ENCODE peak calls at places on chromosomes 1 and 21, in eight cellular contexts. D is HCT116, V is SK-N-SH, T is GM23248, K is OCI-LY7, M is neural progenitor cell, P is hepatocyte, W is MM.1S. B is an unnamed sample.

GRCh38 chr1:93552751-93553455 is 105.0 kb downstream of the FNBP1L start:
- DNase-seq in D (peak), V (peak), T (peak), K (no peak), M (peak), P (no peak), W (no peak), B (peak)

GRCh38 chr1:18144921-18145699 is 37.5 kb downstream of the IGSF21 start:
- DNase-seq in D (no peak), V (no peak), T (peak), K (no peak), M (no peak), P (no peak), W (no peak), B (no peak)

GRCh38 chr1:55612988-55613387 is 397.8 kb upstream of the USP24 start:
- DNase-seq in D (no peak), V (no peak), T (peak), K (no peak), M (no peak), P (no peak), W (no peak), B (no peak)

GRCh38 chr1:226424228-226425003 is 16.5 kb upstream of the PARP1 start:
- DNase-seq in D (peak), V (peak), T (peak), K (peak), M (peak), P (peak), W (peak), B (peak)

GRCh38 chr1:48619529-48619928 is 147.5 kb upstream of the SPATA6 start:
- DNase-seq in D (peak), V (peak), T (peak), K (no peak), M (peak), P (peak), W (no peak), B (peak)

GRCh38 chr1:151326619-151327222 is 495 bp downstream of the PI4KB start:
- DNase-seq in D (no peak), V (peak), T (peak), K (peak), M (no peak), P (peak), W (peak), B (peak)

GRCh38 chr21:14602418-14602987 is 56.4 kb upstream of the SAMSN1 start:
- DNase-seq in D (no peak), V (no peak), T (no peak), K (peak), M (no peak), P (peak), W (peak), B (no peak)

GRCh38 chr1:11806307-11806936 is 431 bp downstream of the CLCN6 start:
- DNase-seq in D (no peak), V (no peak), T (peak), K (no peak), M (no peak), P (peak), W (peak), B (no peak)

GRCh38 chr1:187839873-187840272 is 1011.1 kb downstream of the PLA2G4A start:
- DNase-seq in D (no peak), V (no peak), T (peak), K (no peak), M (no peak), P (no peak), W (no peak), B (no peak)

GRCh38 chr21:25170681-25171080 is 436.6 kb downstream of the MRPL39 start:
- DNase-seq in D (no peak), V (no peak), T (no peak), K (no peak), M (no peak), P (no peak), W (no peak), B (no peak)

GRCh38 chr1:56967900-56968832 is 2.4 kb upstream of the C8B start:
- DNase-seq in D (peak), V (peak), T (peak), K (no peak), M (peak), P (peak), W (no peak), B (peak)

GRCh38 chr1:5856246-5856815 is 135.9 kb downstream of the NPHP4 start:
- DNase-seq in D (peak), V (no peak), T (no peak), K (no peak), M (no peak), P (no peak), W (no peak), B (peak)

GRCh38 chr1:55067022-55067781 is 27.9 kb downstream of the PCSK9 start:
- DNase-seq in D (no peak), V (no peak), T (no peak), K (no peak), M (no peak), P (no peak), W (no peak), B (no peak)

GRCh38 chr1:214441119-214441518 is 110.3 kb downstream of the PTPN14 start:
- DNase-seq in D (no peak), V (no peak), T (no peak), K (no peak), M (no peak), P (no peak), W (no peak), B (no peak)

GRCh38 chr1:186014370-186015030 is 280.3 kb downstream of the HMCN1 start:
- DNase-seq in D (no peak), V (no peak), T (peak), K (no peak), M (no peak), P (no peak), W (no peak), B (no peak)

GRCh38 chr1:84363019-84363418 is 35.3 kb upstream of the DNASE2B start:
- DNase-seq in D (no peak), V (no peak), T (no peak), K (no peak), M (no peak), P (no peak), W (no peak), B (no peak)

GRCh38 chr1:31878018-31878417 is 60.1 kb downstream of the PTP4A2 start:
- DNase-seq in D (no peak), V (no peak), T (no peak), K (no peak), M (no peak), P (no peak), W (no peak), B (no peak)

GRCh38 chr21:14979264-14979663 is 85.5 kb downstream of the NRIP1 start:
- DNase-seq in D (no peak), V (no peak), T (no peak), K (no peak), M (no peak), P (no peak), W (no peak), B (no peak)

GRCh38 chr1:175482072-175482451 is 261.3 kb downstream of the TNR start:
- DNase-seq in D (no peak), V (no peak), T (no peak), K (no peak), M (no peak), P (no peak), W (no peak), B (no peak)

GRCh38 chr21:33197546-33197945 is 32.2 kb upstream of the IFNAR2 start:
- DNase-seq in D (no peak), V (no peak), T (no peak), K (no peak), M (no peak), P (no peak), W (no peak), B (peak)

GRCh38 chr1:202078211-202078610 is 44.5 kb upstream of the GPR37L1 start:
- DNase-seq in D (no peak), V (no peak), T (no peak), K (no peak), M (no peak), P (no peak), W (no peak), B (no peak)

GRCh38 chr1:48674641-48675040 is 102.0 kb downstream of the BEND5 start:
- DNase-seq in D (no peak), V (peak), T (peak), K (no peak), M (no peak), P (no peak), W (no peak), B (no peak)

GRCh38 chr1:46510998-46511365 is 21.3 kb downstream of the DMBX1 start:
- DNase-seq in D (no peak), V (no peak), T (no peak), K (no peak), M (no peak), P (no peak), W (no peak), B (no peak)

GRCh38 chr1:46506470-46507219 is 17.0 kb downstream of the DMBX1 start:
- DNase-seq in D (no peak), V (no peak), T (peak), K (no peak), M (no peak), P (no peak), W (no peak), B (no peak)

GRCh38 chr1:46510341-46510997 is 20.8 kb downstream of the DMBX1 start:
- DNase-seq in D (no peak), V (no peak), T (no peak), K (no peak), M (no peak), P (no peak), W (no peak), B (no peak)

GRCh38 chr1:46509414-46509813 is 19.8 kb downstream of the DMBX1 start:
- DNase-seq in D (no peak), V (no peak), T (peak), K (no peak), M (no peak), P (no peak), W (no peak), B (no peak)

DNA sequence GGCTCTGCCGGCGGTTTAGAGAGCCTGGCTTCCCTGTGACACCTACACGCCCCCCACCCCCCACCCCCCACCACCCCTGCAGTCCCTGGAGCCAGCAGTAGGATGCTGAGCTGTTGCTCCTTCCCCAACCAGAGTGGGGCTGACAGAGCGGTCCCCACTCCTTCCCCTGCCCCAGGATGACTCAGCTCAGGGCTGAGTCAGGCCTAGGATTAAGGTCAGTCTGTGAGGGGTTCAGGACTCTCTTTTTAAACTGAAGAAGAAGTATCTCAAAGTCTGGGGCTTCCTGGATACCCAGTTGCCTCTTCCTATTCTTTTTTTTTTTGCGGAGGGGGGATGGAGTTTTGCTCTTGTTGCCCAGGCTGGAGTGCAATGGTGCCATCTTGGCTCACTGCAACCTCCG is 19.1 kb downstream of the DMBX1 start:
- DNase-seq in D (no peak), V (no peak), T (peak), K (no peak), M (no peak), P (no peak), W (no peak), B (no peak)
- TF ChIP-seq EZH2phosphoT487 in D (no peak), V (no peak), T (no peak), K (no peak), M (no peak), P (no peak), W (no peak), B (no peak)

GRCh38 chr1:20189664-20190063 is 3.3 kb upstream of the PLA2G2C start:
- DNase-seq in D (no peak), V (no peak), T (no peak), K (no peak), M (no peak), P (no peak), W (no peak), B (no peak)
- TF ChIP-seq EZH2phosphoT487 in D (no peak), V (no peak), T (no peak), K (no peak), M (no peak), P (no peak), W (no peak), B (no peak)

GRCh38 chr1:223742861-223743517 is 30.6 kb downstream of the CAPN2 start:
- DNase-seq in D (no peak), V (no peak), T (no peak), K (no peak), M (no peak), P (no peak), W (no peak), B (no peak)
- TF ChIP-seq EZH2phosphoT487 in D (no peak), V (no peak), T (no peak), K (no peak), M (no peak), P (no peak), W (no peak), B (no peak)

DNA sequence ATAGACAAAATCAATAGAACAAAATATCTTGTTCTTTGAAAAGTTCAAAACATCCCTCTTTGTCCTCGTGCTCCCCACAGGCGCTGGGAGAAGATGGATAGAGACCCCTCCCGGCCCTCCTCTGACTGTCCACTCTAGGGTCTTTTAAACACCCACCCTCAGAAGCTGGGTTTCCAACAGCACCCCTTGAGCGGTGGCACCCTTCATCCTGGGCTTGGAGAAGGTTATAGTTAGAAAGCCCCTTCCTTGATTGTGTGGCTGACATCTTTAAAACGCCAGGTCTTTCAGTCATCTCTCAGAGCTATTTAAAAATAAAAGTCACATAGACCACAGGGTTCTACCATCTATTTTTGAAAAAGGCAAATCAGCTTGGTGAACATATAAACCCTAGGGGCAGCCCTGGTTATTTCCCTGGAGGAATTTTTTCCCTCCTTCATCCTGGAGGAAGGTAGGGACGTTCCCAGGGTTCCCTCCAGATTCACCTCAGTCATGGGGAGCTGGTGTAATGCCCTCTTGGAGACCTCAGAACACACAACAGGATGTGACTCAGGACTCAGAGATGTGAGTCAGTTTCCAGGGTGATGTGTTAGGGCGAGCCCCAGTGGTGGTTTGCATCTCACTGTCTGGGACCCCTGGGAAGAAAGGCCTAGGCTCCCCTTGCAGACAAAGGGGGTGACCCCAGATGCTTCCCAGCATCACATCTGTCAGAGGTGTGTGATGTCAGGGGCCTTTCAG is 138.5 kb downstream of the CLIC6 start:
- DNase-seq in D (no peak), V (no peak), T (peak), K (no peak), M (no peak), P (peak), W (no peak), B (no peak)
- TF ChIP-seq EZH2phosphoT487 in D (no peak), V (no peak), T (no peak), K (no peak), M (no peak), P (no peak), W (no peak), B (no peak)

DNA sequence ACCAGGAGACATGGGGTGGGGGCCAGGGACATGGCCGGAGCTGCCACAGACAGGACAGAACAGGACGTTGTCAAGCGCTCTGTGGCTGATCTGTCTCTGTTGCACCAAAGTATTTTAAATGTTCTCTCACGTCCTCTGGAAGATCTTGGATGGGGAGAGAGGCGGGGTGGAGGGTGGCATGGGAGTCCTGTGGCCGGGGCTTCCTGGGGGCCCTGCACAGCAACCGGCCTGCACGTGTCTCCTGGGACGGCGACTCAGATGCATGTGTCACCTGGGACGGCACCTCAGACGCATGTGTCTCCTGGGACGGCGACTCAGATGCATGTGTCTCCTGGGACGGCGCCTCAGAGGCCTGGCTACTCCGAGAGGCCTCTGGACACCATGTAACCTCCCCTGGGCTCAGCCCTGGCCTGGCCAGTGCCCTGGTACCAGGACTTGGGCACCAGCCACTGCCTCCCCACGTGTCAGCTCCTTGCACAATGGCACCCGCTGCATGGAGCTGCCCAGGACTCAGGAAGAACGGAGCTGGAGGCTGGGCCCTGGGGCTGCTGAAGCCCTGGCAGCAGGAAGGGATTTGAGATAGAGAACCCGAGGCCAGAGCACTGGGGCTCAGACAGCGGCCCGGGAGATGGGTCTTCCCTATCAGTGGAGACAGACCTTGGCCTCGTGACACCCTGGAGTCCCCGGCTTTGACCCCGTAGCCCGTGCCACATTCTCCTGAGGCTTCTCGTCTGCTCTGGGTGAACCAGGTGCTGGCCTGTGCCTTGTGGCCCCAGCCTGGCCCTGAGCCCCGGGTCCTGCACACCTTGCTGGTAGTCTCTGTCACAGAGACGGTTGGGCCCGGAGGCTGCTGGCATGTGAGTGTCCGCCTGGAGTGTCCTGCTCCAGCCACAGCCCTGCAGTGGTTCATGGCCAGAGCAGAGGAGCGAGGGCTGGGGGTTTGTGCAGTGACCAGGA is 14.7 kb upstream of the SLC19A1 start:
- DNase-seq in D (no peak), V (peak), T (peak), K (no peak), M (no peak), P (no peak), W (no peak), B (no peak)
- TF ChIP-seq EZH2phosphoT487 in D (no peak), V (no peak), T (no peak), K (no peak), M (no peak), P (no peak), W (no peak), B (no peak)

GRCh38 chr1:7609311-7609994 is 161.6 kb upstream of the VAMP3 start:
- DNase-seq in D (no peak), V (no peak), T (no peak), K (no peak), M (no peak), P (no peak), W (no peak), B (no peak)

GRCh38 chr1:7610106-7610731 is 160.9 kb upstream of the VAMP3 start:
- DNase-seq in D (no peak), V (no peak), T (no peak), K (no peak), M (no peak), P (no peak), W (no peak), B (no peak)

GRCh38 chr1:7613106-7613850 is 157.8 kb upstream of the VAMP3 start:
- DNase-seq in D (no peak), V (no peak), T (peak), K (no peak), M (no peak), P (no peak), W (no peak), B (no peak)

GRCh38 chr1:7610936-7611335 is 160.2 kb upstream of the VAMP3 start:
- DNase-seq in D (no peak), V (no peak), T (no peak), K (no peak), M (no peak), P (no peak), W (no peak), B (no peak)

GRCh38 chr1:7611421-7612010 is 159.6 kb upstream of the VAMP3 start:
- DNase-seq in D (no peak), V (no peak), T (no peak), K (no peak), M (no peak), P (no peak), W (no peak), B (no peak)
- TF ChIP-seq EZH2phosphoT487 in D (no peak), V (no peak), T (no peak), K (no peak), M (no peak), P (no peak), W (no peak), B (no peak)

GRCh38 chr1:1966086-1966740 is 37.4 kb downstream of the CFAP74 start:
- DNase-seq in D (no peak), V (no peak), T (no peak), K (no peak), M (no peak), P (no peak), W (peak), B (no peak)

GRCh38 chr1:1968767-1969504 is 34.6 kb downstream of the CFAP74 start:
- DNase-seq in D (peak), V (no peak), T (no peak), K (no peak), M (no peak), P (no peak), W (no peak), B (no peak)

GRCh38 chr1:1969505-1969900 is 34.1 kb downstream of the CFAP74 start:
- DNase-seq in D (no peak), V (no peak), T (no peak), K (no peak), M (no peak), P (no peak), W (no peak), B (no peak)

GRCh38 chr1:1967151-1967550 is 36.4 kb downstream of the CFAP74 start:
- DNase-seq in D (no peak), V (no peak), T (no peak), K (no peak), M (no peak), P (no peak), W (no peak), B (no peak)

GRCh38 chr1:1967879-1968278 is 35.7 kb downstream of the CFAP74 start:
- DNase-seq in D (no peak), V (no peak), T (no peak), K (no peak), M (no peak), P (no peak), W (no peak), B (no peak)
- TF ChIP-seq EZH2phosphoT487 in D (no peak), V (no peak), T (no peak), K (no peak), M (no peak), P (no peak), W (no peak), B (no peak)

DNA sequence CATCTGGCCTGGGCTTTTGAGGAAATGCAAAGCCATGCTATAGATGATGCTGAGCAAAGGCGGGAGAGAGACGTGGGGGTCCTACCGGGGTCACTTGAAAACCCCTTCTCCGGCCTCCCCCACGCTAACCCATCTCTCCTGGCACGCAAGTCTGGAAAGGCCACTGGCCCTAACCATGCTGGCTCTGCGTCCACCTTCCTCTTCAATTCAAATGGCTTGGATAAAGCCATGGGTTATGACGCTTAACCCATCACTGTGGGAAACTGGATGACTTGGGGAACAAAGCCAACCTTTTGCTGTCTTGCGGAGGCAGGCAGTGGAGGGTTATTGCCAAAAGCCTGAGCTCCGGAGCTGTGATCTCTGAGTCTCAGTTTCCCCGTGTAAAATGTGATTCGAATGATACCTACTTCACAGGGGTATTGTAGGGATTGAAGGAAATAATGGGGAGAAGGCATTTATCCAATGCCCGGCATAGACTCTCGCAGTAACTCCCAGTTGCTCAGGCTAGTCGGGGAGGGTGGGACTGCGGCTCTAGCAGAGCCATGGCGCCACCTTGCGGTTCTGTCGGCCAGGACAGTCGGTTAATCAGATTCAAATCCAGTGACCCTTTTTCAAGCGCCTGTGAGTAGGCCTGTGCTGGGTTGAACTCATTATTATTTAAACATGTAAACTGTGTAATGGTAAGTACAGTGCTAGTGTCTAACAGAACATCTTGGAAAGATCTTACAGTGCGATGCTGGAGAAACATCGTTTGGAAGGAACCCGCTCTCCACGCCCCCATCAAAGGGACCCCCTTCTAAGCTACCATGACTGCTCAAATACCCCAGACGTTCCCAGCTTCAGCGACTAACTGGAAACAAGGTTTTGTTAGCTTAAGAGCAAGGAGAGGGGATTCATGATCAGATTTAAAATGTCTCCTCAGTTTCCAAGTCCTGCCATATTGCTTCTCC is 20.3 kb downstream of the NEK2 start:
- DNase-seq in D (peak), V (peak), T (peak), K (peak), M (peak), P (peak), W (peak), B (peak)
- TF ChIP-seq EZH2phosphoT487 in D (no peak), V (no peak), T (no peak), K (no peak), M (no peak), P (no peak), W (no peak), B (no peak)